ENCODE peak calls at places on chromosomes 7 and 10, in five cellular contexts. F is GM23338, U is fibroblast of pulmonary artery, Z is neural crest cell, Q is BE2C. S is an unnamed sample.

GRCh38 chr7:134690016-134690415 is 43.4 kb downstream of the BPGM start:
- DNase-seq in F (no peak), U (peak; percentile 75), Z (no peak), Q (no peak), S (no peak)

GRCh38 chr7:120373174-120373573 is 100.2 kb downstream of the KCND2 start:
- DNase-seq in F (no peak), U (no peak), Z (no peak), Q (no peak), S (no peak)

GRCh38 chr7:52992479-52993195 is 42.8 kb upstream of the POM121L12 start:
- DNase-seq in F (no peak), U (no peak), Z (no peak), Q (no peak), S (no peak)

GRCh38 chr10:43043773-43044394 is 33.0 kb upstream of the RET start:
- DNase-seq in F (no peak), U (no peak), Z (no peak), Q (no peak), S (no peak)

GRCh38 chr7:143043391-143043790 is 8.8 kb upstream of the OR6V1 start:
- DNase-seq in F (no peak), U (peak; percentile 40), Z (no peak), Q (no peak), S (no peak)

GRCh38 chr10:97327348-97328294 is 6.9 kb downstream of the FRAT2 start:
- DNase-seq in F (no peak), U (no peak), Z (no peak), Q (no peak), S (no peak)

GRCh38 chr7:65980478-65981250 is 1.3 kb downstream of the GUSB start:
- DNase-seq in F (peak; percentile 9), U (no peak), Z (no peak), Q (no peak), S (no peak)

GRCh38 chr7:40810274-40810673 is 675.5 kb downstream of the SUGCT start:
- DNase-seq in F (no peak), U (no peak), Z (no peak), Q (no peak), S (no peak)

GRCh38 chr7:50851451-50851850 is 68.8 kb upstream of the GRB10 start:
- DNase-seq in F (no peak), U (peak; percentile 86), Z (no peak), Q (no peak), S (no peak)

GRCh38 chr7:54260868-54261475 is 281.2 kb upstream of the VSTM2A start:
- DNase-seq in F (no peak), U (peak; percentile 10), Z (no peak), Q (no peak), S (no peak)

GRCh38 chr7:47968852-47969774 is 10.3 kb downstream of the HUS1 start:
- DNase-seq in F (peak; percentile 85), U (peak; percentile 79), Z (peak; percentile 82), Q (peak; percentile 85), S (peak; percentile 58)

GRCh38 chr10:85446852-85447251 is 919.7 kb downstream of the GRID1 start:
- DNase-seq in F (no peak), U (no peak), Z (no peak), Q (no peak), S (no peak)

GRCh38 chr10:64110079-64110478 is 588.9 kb downstream of the REEP3 start:
- DNase-seq in F (no peak), U (no peak), Z (no peak), Q (no peak), S (no peak)

GRCh38 chr7:130886438-130887135 is 152.6 kb upstream of the KLF14 start:
- DNase-seq in F (no peak), U (no peak), Z (no peak), Q (no peak), S (no peak)

GRCh38 chr7:105776068-105776790 is 100.2 kb downstream of the ATXN7L1 start:
- DNase-seq in F (peak; percentile 96), U (peak; percentile 96), Z (peak; percentile 53), Q (no peak), S (no peak)

GRCh38 chr7:1647961-1648631 is 22.0 kb upstream of the ELFN1 start:
- DNase-seq in F (no peak), U (no peak), Z (no peak), Q (peak; percentile 82), S (no peak)

GRCh38 chr10:94123253-94123995 is 129.7 kb downstream of the PLCE1 start:
- DNase-seq in F (peak; percentile 17), U (peak; percentile 79), Z (no peak), Q (no peak), S (no peak)

GRCh38 chr10:107418411-107418810 is 253.9 kb upstream of the SORCS1 start:
- DNase-seq in F (no peak), U (no peak), Z (no peak), Q (no peak), S (no peak)

GRCh38 chr7:112103246-112103645 is 103.0 kb downstream of the DOCK4 start:
- DNase-seq in F (peak; percentile 56), U (peak; percentile 80), Z (no peak), Q (no peak), S (no peak)

GRCh38 chr7:106377847-106378361 is 93.1 kb upstream of the NAMPT start:
- DNase-seq in F (no peak), U (no peak), Z (no peak), Q (no peak), S (no peak)

GRCh38 chr7:738723-739454 is 11.8 kb upstream of the PRKAR1B start:
- DNase-seq in F (no peak), U (no peak), Z (no peak), Q (no peak), S (no peak)

GRCh38 chr7:102085223-102085772 is 201.4 kb upstream of the SH2B2 start:
- DNase-seq in F (no peak), U (no peak), Z (no peak), Q (no peak), S (no peak)

GRCh38 chr10:58350619-58351323 is 16.0 kb downstream of the UBE2D1 start:
- DNase-seq in F (no peak), U (no peak), Z (no peak), Q (no peak), S (no peak)

GRCh38 chr7:4157651-4158050 is 524.4 kb upstream of the FOXK1 start:
- DNase-seq in F (no peak), U (no peak), Z (no peak), Q (no peak), S (no peak)

GRCh38 chr7:18610331-18610948 is 114.9 kb downstream of the HDAC9 start:
- DNase-seq in F (peak; percentile 84), U (peak; percentile 32), Z (peak; percentile 36), Q (peak; percentile 37), S (no peak)
- TF ChIP-seq CTCF in F (peak; percentile 82), U (peak; percentile 61), Z (peak; percentile 67), Q (peak; percentile 79), S (peak; percentile 57)

GRCh38 chr7:6579446-6579845 is 2.2 kb downstream of the ZDHHC4 start:
- DNase-seq in F (peak; percentile 70), U (peak; percentile 21), Z (no peak), Q (no peak), S (no peak)

GRCh38 chr7:6578114-6579084 is 1.1 kb downstream of the ZDHHC4 start:
- DNase-seq in F (no peak), U (peak; percentile 16), Z (no peak), Q (no peak), S (no peak)

GRCh38 chr7:6575246-6576023 is 1.8 kb upstream of the ZDHHC4 start:
- DNase-seq in F (no peak), U (no peak), Z (no peak), Q (no peak), S (no peak)

GRCh38 chr7:6577369-6578113 is at the start of gene ZDHHC4:
- DNase-seq in F (peak; percentile 91), U (peak; percentile 93), Z (peak; percentile 78), Q (peak; percentile 93), S (peak; percentile 99)

DNA sequence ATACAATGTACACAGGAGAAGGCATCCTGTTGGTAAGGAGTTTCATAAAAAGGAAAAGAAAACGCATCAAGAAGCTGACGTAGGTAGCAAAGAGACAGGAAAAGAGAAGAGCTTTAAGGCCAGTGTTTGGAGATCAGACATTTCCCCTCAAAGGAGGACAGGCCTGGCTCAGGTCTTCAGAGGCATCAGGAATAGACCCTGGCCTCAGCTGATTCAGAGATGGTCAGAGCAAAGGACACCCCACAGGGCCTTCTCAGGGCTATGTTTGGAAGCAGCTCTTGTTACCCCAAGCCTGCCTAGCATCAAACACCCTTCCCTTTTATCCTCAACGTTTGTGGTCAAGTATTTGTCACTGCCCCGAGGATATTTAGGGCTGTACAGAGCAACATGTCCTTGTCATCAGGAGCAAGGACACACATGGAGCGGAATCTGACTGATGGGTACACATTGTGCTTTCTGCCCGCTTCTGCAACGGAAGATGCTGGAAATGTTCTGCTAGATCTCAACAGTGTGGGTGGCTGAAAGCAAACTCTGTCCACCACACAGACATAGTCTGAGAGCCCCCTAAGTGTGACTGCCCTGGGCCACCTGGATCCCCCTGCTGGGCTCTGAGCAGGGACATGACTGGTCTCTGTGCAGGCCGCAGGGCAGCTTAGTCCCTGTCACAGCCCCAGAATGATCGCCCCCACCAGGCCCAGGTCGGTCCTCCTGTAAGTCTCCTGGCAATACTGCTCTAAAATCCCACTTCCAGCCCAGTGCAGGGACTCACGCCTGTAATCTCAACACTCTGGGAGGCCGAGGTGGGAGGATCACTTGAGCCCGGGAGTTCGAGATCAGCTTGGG is 1.0 kb upstream of the ZDHHC4 start:
- DNase-seq in F (peak; percentile 34), U (no peak), Z (no peak), Q (peak; percentile 27), S (no peak)
- TF ChIP-seq CTCF in F (peak; percentile 41), U (no peak), Z (no peak), Q (peak; percentile 17), S (no peak)

DNA sequence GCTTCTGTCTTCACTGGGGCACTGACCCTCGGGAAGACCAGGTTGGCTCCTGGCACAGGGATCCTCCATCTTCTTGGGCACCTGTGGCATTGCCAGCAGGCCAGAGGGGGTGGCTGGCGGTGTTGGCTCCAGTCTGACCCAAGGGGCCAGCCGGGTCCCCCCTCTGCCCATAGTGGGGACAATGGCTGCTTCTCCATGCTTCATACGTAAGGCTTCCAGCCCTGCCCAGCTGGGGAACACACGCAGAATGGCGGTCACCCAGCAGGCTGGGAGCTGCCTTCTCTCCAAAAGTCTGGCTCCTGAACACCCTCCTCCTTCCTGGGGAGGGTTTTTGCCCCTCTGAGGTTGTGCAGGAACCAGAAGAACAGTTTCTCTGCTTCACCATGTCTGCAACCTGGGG is 106.8 kb downstream of the NEURL1 start:
- DNase-seq in F (no peak), U (no peak), Z (no peak), Q (no peak), S (no peak)
- TF ChIP-seq CTCF in F (no peak), U (no peak), Z (no peak), Q (no peak), S (no peak)

GRCh38 chr10:8182841-8183240 is 128.4 kb downstream of the GATA3 start:
- DNase-seq in F (no peak), U (no peak), Z (no peak), Q (no peak), S (no peak)

GRCh38 chr10:8181496-8182174 is 127.1 kb downstream of the GATA3 start:
- DNase-seq in F (no peak), U (no peak), Z (no peak), Q (no peak), S (no peak)

GRCh38 chr10:8179081-8179480 is 124.6 kb downstream of the GATA3 start:
- DNase-seq in F (no peak), U (no peak), Z (no peak), Q (no peak), S (no peak)

GRCh38 chr10:8180756-8181155 is 126.3 kb downstream of the GATA3 start:
- DNase-seq in F (no peak), U (no peak), Z (no peak), Q (no peak), S (no peak)

DNA sequence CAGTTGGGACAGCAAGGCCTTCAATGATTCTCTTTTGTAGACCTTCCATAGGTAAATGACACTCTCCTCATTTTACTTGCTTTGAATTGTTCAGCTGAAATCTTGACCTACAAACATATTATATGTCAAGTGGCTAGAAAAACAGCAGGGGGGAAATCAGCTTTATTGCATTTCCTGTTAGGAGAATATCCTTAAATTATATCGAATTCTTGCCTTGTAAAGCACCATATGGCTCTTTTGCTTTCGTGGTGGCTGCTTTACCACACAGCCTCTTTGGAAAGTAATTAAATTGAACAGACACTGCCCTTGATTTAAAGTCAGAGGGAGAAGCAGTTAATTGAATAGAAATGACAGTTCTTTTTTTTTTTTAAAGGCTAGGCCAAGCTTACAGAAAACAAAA is 125.9 kb downstream of the GATA3 start:
- DNase-seq in F (no peak), U (no peak), Z (no peak), Q (no peak), S (no peak)
- TF ChIP-seq CTCF in F (no peak), U (no peak), Z (no peak), Q (no peak), S (no peak)